ENCODE peak calls at places on chromosomes 1 and 21, in six cellular contexts. T is brain microvascular endothelial cell, Y is ovary, V is choroid plexus epithelial cell, B is AG04450, J is stomach. D is an unnamed sample.

GRCh38 chr1:212980123-212980800 is 29.9 kb downstream of the VASH2 start:
- DNase-seq in Y (no peak), T (peak; percentile 29), V (peak; percentile 50), J (no peak), B (peak; percentile 61), D (peak; percentile 79)

GRCh38 chr1:155007253-155007828 is 4.7 kb downstream of the ZBTB7B start:
- DNase-seq in J (peak; percentile 86), B (no peak), T (no peak), Y (no peak), V (no peak), D (no peak)

GRCh38 chr1:236275061-236275460 is 6.7 kb downstream of the ERO1B start:
- DNase-seq in V (no peak), J (no peak), B (no peak), T (no peak), Y (no peak), D (no peak)

GRCh38 chr1:34806396-34806795 is 13.6 kb downstream of the GJA4 start:
- DNase-seq in V (peak; percentile 22), B (no peak), J (no peak), T (peak; percentile 20), Y (no peak), D (peak; percentile 39)

GRCh38 chr1:206578115-206578935 is 33.9 kb downstream of the EIF2D start:
- DNase-seq in Y (no peak), T (no peak), V (no peak), B (no peak), J (no peak), D (no peak)

GRCh38 chr1:91997607-91998195 is 32.1 kb upstream of the EPHX4 start:
- DNase-seq in J (no peak), Y (no peak), T (peak; percentile 50), B (peak; percentile 30), V (peak; percentile 80), D (peak; percentile 78)

GRCh38 chr1:100866041-100866900 is 28.4 kb downstream of the EXTL2 start:
- DNase-seq in V (peak; percentile 86), Y (no peak), J (no peak), T (peak; percentile 37), B (no peak), D (peak; percentile 80)

GRCh38 chr1:231603598-231604275 is 22.9 kb upstream of the DISC1 start:
- DNase-seq in B (no peak), V (peak; percentile 74), J (peak; percentile 29), Y (peak; percentile 31), T (peak; percentile 40), D (peak; percentile 64)

GRCh38 chr21:46551636-46552241 is 53.1 kb downstream of the S100B start:
- DNase-seq in J (peak; percentile 29), T (no peak), Y (no peak), V (no peak), B (no peak), D (no peak)

GRCh38 chr21:42621828-42622199 is 31.6 kb upstream of the PDE9A start:
- DNase-seq in B (no peak), V (no peak), T (no peak), Y (no peak), J (no peak), D (no peak)

GRCh38 chr1:19229828-19230325 is 19.8 kb upstream of the UBR4 start:
- DNase-seq in Y (no peak), T (no peak), B (no peak), J (no peak), V (peak; percentile 28), D (no peak)

GRCh38 chr1:207978441-207978840 is 67.5 kb upstream of the CD34 start:
- DNase-seq in B (no peak), J (no peak), T (no peak), V (no peak), Y (no peak), D (no peak)

GRCh38 chr1:114340906-114341698 is 169.9 kb downstream of the TRIM33 start:
- DNase-seq in B (no peak), J (no peak), Y (no peak), T (no peak), V (no peak), D (no peak)

DNA sequence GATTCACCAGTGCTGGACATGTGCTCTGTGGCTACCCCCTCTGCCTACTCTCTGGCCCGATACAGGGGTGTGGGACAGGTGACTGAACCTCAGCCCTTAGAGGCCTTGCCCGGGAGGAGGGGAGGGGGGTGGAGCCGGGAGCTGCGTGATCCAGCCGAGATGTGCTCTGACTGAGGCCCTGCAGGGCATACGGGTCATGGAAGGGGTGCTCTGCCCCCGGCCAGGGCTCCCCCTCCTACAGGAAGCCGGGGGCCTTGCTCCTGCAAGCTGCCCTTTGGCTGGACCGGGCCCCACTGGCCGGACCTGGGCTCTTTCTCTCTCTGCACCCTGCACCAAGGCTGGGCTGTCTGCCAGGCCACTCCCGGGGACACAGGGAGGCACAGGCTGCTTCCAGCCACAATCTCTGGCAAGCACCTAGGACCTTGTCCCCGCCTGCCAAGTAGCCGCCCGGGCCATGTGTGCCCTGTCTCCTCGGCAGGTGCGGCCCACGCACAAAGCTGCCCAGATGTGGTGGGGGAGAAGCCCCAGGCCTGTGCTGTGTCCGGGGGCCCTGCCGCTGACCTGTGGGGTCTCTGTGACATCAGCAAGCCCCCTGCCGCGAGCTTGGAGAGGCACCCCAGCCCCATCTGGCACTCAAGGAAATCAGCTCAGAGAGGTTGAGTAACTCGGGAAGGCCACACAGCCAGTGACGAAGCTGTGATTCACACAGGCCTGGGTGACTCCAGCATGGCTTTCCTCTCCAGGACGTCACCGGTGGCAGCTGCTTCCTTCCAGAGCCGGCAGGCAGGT is 1.5 kb downstream of the SCNN1D start:
- DNase-seq in Y (no peak), J (peak; percentile 98), T (peak; percentile 57), V (no peak), B (no peak), D (no peak)
- H3K4me3 ChIP-seq in Y (no peak overlapping the region), J (no peak overlapping the region), T (no peak overlapping the region), V (no peak overlapping the region), B (no peak overlapping the region), D (no peak overlapping the region)

GRCh38 chr1:180940445-180940844 is 27.7 kb downstream of the KIAA1614 start:
- DNase-seq in T (no peak), Y (no peak), J (no peak), V (no peak), B (no peak), D (no peak)
- TF ChIP-seq CTCF in T (no peak), Y (no peak), J (no peak), V (no peak), B (no peak), D (no peak)

GRCh38 chr1:9593147-9593491 is 4.4 kb downstream of the TMEM201 start:
- DNase-seq in T (no peak), Y (no peak), J (no peak), V (no peak), B (no peak), D (no peak)

GRCh38 chr1:9592510-9593075 is 3.9 kb downstream of the TMEM201 start:
- DNase-seq in J (no peak), V (no peak), Y (no peak), B (no peak), T (no peak), D (no peak)

GRCh38 chr1:9595156-9595967 is 6.7 kb downstream of the TMEM201 start:
- DNase-seq in T (no peak), Y (no peak), B (no peak), J (no peak), V (no peak), D (no peak)

GRCh38 chr1:9594471-9595155 is 5.9 kb downstream of the TMEM201 start:
- DNase-seq in T (no peak), J (no peak), V (no peak), Y (no peak), B (no peak), D (no peak)

GRCh38 chr1:9593492-9594465 is 5.1 kb downstream of the TMEM201 start:
- DNase-seq in V (peak; percentile 73), Y (peak; percentile 51), B (no peak), J (peak; percentile 49), T (peak; percentile 80), D (peak; percentile 79)
- H3K4me3 ChIP-seq in V (no peak overlapping the region), Y (no peak overlapping the region), B (no peak overlapping the region), J (peak overlapping the region; percentile 3), T (no peak overlapping the region), D (no peak overlapping the region)

GRCh38 chr1:8425150-8425780 is 107.4 kb downstream of the SLC45A1 start:
- DNase-seq in Y (no peak), B (no peak), V (no peak), J (no peak), T (no peak), D (no peak)

GRCh38 chr1:8423134-8423701 is 105.3 kb downstream of the SLC45A1 start:
- DNase-seq in V (peak; percentile 16), T (peak; percentile 16), B (no peak), J (no peak), Y (peak; percentile 44), D (no peak)

GRCh38 chr1:8422439-8423133 is 104.7 kb downstream of the SLC45A1 start:
- DNase-seq in V (peak; percentile 46), Y (peak; percentile 50), B (no peak), J (no peak), T (peak; percentile 18), D (peak; percentile 49)

GRCh38 chr1:8424539-8425116 is 106.7 kb downstream of the SLC45A1 start:
- DNase-seq in J (peak; percentile 77), Y (peak; percentile 48), B (no peak), V (peak; percentile 52), T (no peak), D (peak; percentile 37)

DNA sequence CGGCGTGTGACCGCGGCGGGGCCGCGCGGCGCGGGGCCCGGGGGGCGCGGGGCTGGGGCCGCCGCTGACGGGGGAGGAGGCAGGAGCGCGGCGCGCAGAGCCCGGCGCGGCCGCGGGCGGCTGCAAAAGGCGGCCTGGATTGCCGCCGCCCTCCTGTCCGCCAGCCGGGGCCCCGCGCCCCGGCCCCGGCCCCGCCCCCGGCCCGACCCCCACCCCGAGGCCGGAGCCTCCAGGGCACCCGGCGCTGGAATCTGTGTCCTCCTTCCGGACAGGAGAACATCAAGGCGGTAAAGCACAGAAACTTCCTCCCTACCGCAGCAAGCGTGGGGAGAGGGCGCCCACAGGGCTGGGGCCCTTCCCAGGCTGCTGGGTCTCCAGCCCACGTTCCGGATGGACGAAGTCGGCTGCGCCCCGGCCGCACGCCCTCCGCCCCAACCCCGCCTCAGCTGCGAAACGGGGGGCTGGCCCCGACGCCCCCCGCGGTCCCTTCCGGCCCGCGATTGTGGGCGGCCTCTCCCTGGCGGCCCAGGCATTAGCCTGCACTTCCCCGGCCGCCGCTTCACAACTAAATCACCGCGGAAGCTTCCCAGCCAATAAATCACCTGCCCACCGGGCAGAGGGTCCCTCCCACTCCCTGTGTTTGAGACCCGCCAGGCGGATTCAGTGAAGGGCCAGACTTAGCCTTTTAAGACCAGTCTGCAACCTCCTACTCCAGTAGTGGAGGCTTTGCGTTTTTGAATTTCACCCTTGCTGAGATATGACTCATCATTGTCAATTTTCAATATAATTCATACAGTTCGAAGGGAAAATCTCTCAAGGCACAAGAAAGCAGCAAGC is 106.0 kb downstream of the SLC45A1 start:
- DNase-seq in T (peak; percentile 49), J (peak; percentile 63), V (peak; percentile 73), B (no peak), Y (peak; percentile 50), D (peak; percentile 59)
- TF ChIP-seq CTCF in T (no peak), J (no peak), V (no peak), B (no peak), Y (peak; percentile 36), D (no peak)

DNA sequence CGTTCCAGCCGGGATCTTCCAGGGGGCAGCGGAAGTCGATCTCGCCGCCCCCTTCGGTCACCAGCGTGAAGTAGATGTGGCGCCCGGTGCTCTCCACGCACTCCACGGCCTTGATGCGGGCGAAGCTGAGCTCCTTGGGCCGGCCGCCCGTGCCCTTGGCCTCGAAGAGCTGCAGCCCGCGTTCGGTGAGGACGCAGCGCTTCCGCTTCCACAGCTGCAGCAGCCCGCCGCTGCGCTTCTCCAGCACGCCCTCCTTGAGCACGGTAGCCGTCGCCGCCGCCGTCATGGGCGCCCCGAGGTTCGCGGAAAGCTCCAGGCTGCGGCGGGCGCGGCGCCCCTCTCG is 516 bp downstream of the PHLDA3 start:
- DNase-seq in B (no peak), V (no peak), J (peak; percentile 44), Y (peak; percentile 53), T (no peak), D (no peak)
- H3K4me3 ChIP-seq in B (peak overlapping the region; percentile 99), V (peak overlapping the region; percentile 92), J (peak overlapping the region; percentile 89), Y (peak overlapping the region; percentile 83), T (peak overlapping the region; percentile 84), D (peak overlapping the region; percentile 94)

GRCh38 chr1:112674986-112675727 is 698 bp downstream of the MOV10 start:
- DNase-seq in V (no peak), B (no peak), T (no peak), Y (peak; percentile 72), J (no peak), D (peak; percentile 18)
- TF ChIP-seq CTCF in V (no peak), B (peak; percentile 5), T (no peak), Y (peak; percentile 41), J (no peak), D (no peak)

D was measured in cardiac fibroblast.